ENCODE peak calls at places on chromosomes 13 and 19, in four cellular contexts. Y, T, P and Z are unnamed samples.

GRCh38 chr13:93535256-93535655 is 308.6 kb downstream of the GPC6 start:
- DNase-seq in Y (no peak), T (peak), P (no peak), Z (peak)

GRCh38 chr13:51385114-51385513 is 45.6 kb downstream of the SERPINE3 start:
- DNase-seq in Y (no peak), T (no peak), P (no peak), Z (no peak)

GRCh38 chr19:531753-532571 is at the start of gene CDC34:
- DNase-seq in Y (no peak), T (no peak), P (no peak), Z (no peak)

GRCh38 chr13:30026093-30026492 is 175.7 kb upstream of the UBL3 start:
- DNase-seq in Y (no peak), T (peak), P (peak), Z (peak)

GRCh38 chr13:33776510-33776909 is 41.4 kb upstream of the RFC3 start:
- DNase-seq in Y (no peak), T (no peak), P (no peak), Z (no peak)

GRCh38 chr13:51781246-51782022 is 22.5 kb downstream of the DHRS12 start:
- DNase-seq in Y (peak), T (peak), P (peak), Z (no peak)

GRCh38 chr19:46603195-46603637 is 2.1 kb downstream of the CALM3 start:
- DNase-seq in Y (no peak), T (no peak), P (no peak), Z (no peak)

GRCh38 chr19:56699552-56699951 is 28.0 kb upstream of the ZNF835 start:
- DNase-seq in Y (no peak), T (no peak), P (no peak), Z (no peak)

GRCh38 chr13:50991624-50992610 is 82.3 kb downstream of the RNASEH2B start:
- DNase-seq in Y (no peak), T (no peak), P (peak), Z (no peak)

GRCh38 chr19:32642771-32643170 is 32.2 kb downstream of the ANKRD27 start:
- DNase-seq in Y (no peak), T (no peak), P (no peak), Z (no peak)

GRCh38 chr13:47680752-47681151 is 320.3 kb downstream of the SUCLA2 start:
- DNase-seq in Y (no peak), T (peak), P (peak), Z (peak)

GRCh38 chr19:4077011-4077382 is 10.3 kb upstream of the ZBTB7A start:
- DNase-seq in Y (no peak), T (no peak), P (no peak), Z (no peak)

GRCh38 chr19:3516675-3517207 is 10.6 kb downstream of the FZR1 start:
- DNase-seq in Y (peak), T (no peak), P (peak), Z (no peak)

GRCh38 chr13:77002590-77003190 is 10.8 kb downstream of the CLN5 start:
- DNase-seq in Y (peak), T (peak), P (peak), Z (peak)

GRCh38 chr19:5436101-5436947 is 18.9 kb upstream of the ZNRF4 start:
- DNase-seq in Y (peak), T (peak), P (peak), Z (no peak)

GRCh38 chr19:46621191-46622117 is 3.4 kb downstream of the PTGIR start:
- DNase-seq in Y (no peak), T (no peak), P (no peak), Z (no peak)

GRCh38 chr13:42876810-42877550 is 95.6 kb downstream of the FAM216B start:
- DNase-seq in Y (no peak), T (peak), P (peak), Z (no peak)

GRCh38 chr13:26327905-26328304 is 74.0 kb downstream of the CDK8 start:
- DNase-seq in Y (no peak), T (no peak), P (peak), Z (no peak)

GRCh38 chr19:54436561-54437229 is 12.3 kb upstream of the LENG8 start:
- DNase-seq in Y (no peak), T (no peak), P (no peak), Z (no peak)

GRCh38 chr19:15252398-15253018 is 20.3 kb upstream of the EPHX3 start:
- DNase-seq in Y (peak), T (peak), P (peak), Z (peak)

GRCh38 chr13:30745917-30746686 is 10.8 kb downstream of the ALOX5AP start:
- DNase-seq in Y (peak), T (no peak), P (peak), Z (no peak)

GRCh38 chr19:16467581-16467980 is 4.2 kb downstream of the EPS15L1 start:
- DNase-seq in Y (no peak), T (no peak), P (no peak), Z (no peak)

GRCh38 chr19:13864513-13865242 is 12.3 kb upstream of the NANOS3 start:
- DNase-seq in Y (no peak), T (no peak), P (no peak), Z (no peak)

GRCh38 chr13:34357435-34358232 is 539.7 kb downstream of the RFC3 start:
- DNase-seq in Y (peak), T (peak), P (peak), Z (peak)

GRCh38 chr19:3440082-3440481 is 40.2 kb downstream of the SMIM24 start:
- DNase-seq in Y (peak), T (peak), P (no peak), Z (no peak)

GRCh38 chr13:21176982-21177284 is 475 bp downstream of the MRPL57 start:
- DNase-seq in Y (no peak), T (no peak), P (no peak), Z (no peak)